ENCODE peak calls at places on chromosomes 4 and X, in five cellular contexts. H is fibroblast of the aortic adventitia, Q is Peyer's patch, W is MM.1S, F is fibroblast of pulmonary artery. K is an unnamed sample.

GRCh38 chrX:104806346-104806745 is 240.3 kb downstream of the IL1RAPL2 start:
- DNase-seq in H (no peak), Q (no peak), W (no peak), F (no peak), K (no peak)

GRCh38 chr4:53000560-53000959 is 138.4 kb downstream of the RASL11B start:
- DNase-seq in H (no peak), Q (no peak), W (no peak), F (no peak), K (no peak)

GRCh38 chr4:1210241-1210841 is 38.0 kb upstream of the SPON2 start:
- DNase-seq in H (no peak), Q (no peak), W (no peak), F (no peak), K (no peak)

GRCh38 chrX:153598541-153599191 is at the start of gene CCNQ:
- DNase-seq in H (peak), Q (no peak), W (peak), F (peak), K (no peak)

GRCh38 chr4:67674098-67674497 is 26.9 kb downstream of the UBA6 start:
- DNase-seq in H (no peak), Q (no peak), W (no peak), F (no peak), K (no peak)

GRCh38 chrX:40008841-40009461 is 88.8 kb downstream of the BCOR start:
- DNase-seq in H (no peak), Q (no peak), W (no peak), F (peak), K (no peak)

GRCh38 chr4:161376275-161376674 is 787.5 kb downstream of the FSTL5 start:
- DNase-seq in H (no peak), Q (no peak), W (no peak), F (no peak), K (no peak)

GRCh38 chr4:5470318-5470889 is 238.0 kb downstream of the EVC2 start:
- DNase-seq in H (no peak), Q (no peak), W (no peak), F (no peak), K (peak)

GRCh38 chr4:134936014-134936413 is 734.4 kb upstream of the PABPC4L start:
- DNase-seq in H (no peak), Q (no peak), W (no peak), F (no peak), K (no peak)

GRCh38 chr4:52714597-52715254 is 36.5 kb downstream of the ERVMER34-1 start:
- DNase-seq in H (peak), Q (no peak), W (no peak), F (peak), K (no peak)

GRCh38 chr4:13534344-13535063 is 9.8 kb downstream of the NKX3-2 start:
- DNase-seq in H (no peak), Q (no peak), W (peak), F (no peak), K (no peak)

GRCh38 chr4:141853091-141853734 is 216.8 kb downstream of the IL15 start:
- DNase-seq in H (no peak), Q (no peak), W (no peak), F (no peak), K (no peak)

GRCh38 chr4:44145868-44146267 is 302.7 kb downstream of the KCTD8 start:
- DNase-seq in H (no peak), Q (no peak), W (no peak), F (peak), K (no peak)

GRCh38 chr4:36000941-36001557 is 243.3 kb downstream of the ARAP2 start:
- DNase-seq in H (no peak), Q (no peak), W (no peak), F (no peak), K (no peak)

GRCh38 chrX:45775462-45775861 is 574.8 kb upstream of the DIPK2B start:
- DNase-seq in H (peak), Q (no peak), W (no peak), F (peak), K (no peak)

GRCh38 chr4:127240721-127241120 is 392.0 kb upstream of the INTU start:
- DNase-seq in H (peak), Q (no peak), W (no peak), F (no peak), K (no peak)

GRCh38 chr4:25950476-25951389 is 36.7 kb downstream of the SMIM20 start:
- DNase-seq in H (no peak), Q (no peak), W (no peak), F (peak), K (no peak)

GRCh38 chr4:177128306-177128705 is 181.4 kb upstream of the NEIL3 start:
- DNase-seq in H (peak), Q (no peak), W (no peak), F (peak), K (no peak)

GRCh38 chrX:49884290-49884862 is 5.1 kb downstream of the USP27X start:
- DNase-seq in H (peak), Q (peak), W (peak), F (peak), K (peak)

GRCh38 chr4:168524006-168524405 is 27.2 kb downstream of the PALLD start:
- DNase-seq in H (peak), Q (no peak), W (no peak), F (peak), K (no peak)

GRCh38 chr4:151315212-151315886 is 10.1 kb downstream of the SH3D19 start:
- DNase-seq in H (peak), Q (no peak), W (no peak), F (peak), K (no peak)

GRCh38 chr4:83890231-83890630 is 354.3 kb downstream of the GPAT3 start:
- DNase-seq in H (peak), Q (no peak), W (no peak), F (peak), K (no peak)

GRCh38 chr4:156578713-156579112 is 392.9 kb downstream of the PDGFC start:
- DNase-seq in H (no peak), Q (no peak), W (no peak), F (no peak), K (no peak)

GRCh38 chr4:126582737-126583136 is 1050.0 kb upstream of the INTU start:
- DNase-seq in H (no peak), Q (no peak), W (peak), F (peak), K (no peak)

GRCh38 chrX:15761564-15762191 is 23.6 kb downstream of the CA5B start:
- DNase-seq in H (peak), Q (no peak), W (peak), F (peak), K (no peak)

GRCh38 chrX:40448793-40449192 is 132.0 kb upstream of the ATP6AP2 start:
- DNase-seq in H (no peak), Q (no peak), W (no peak), F (no peak), K (no peak)

GRCh38 chrX:84188320-84188834 is 378 bp upstream of the RPS6KA6 start:
- DNase-seq in H (peak), Q (no peak), W (peak), F (peak), K (no peak)
- H3K4me3 ChIP-seq in H (peak), Q (peak), W (peak), F (peak), K (no peak)

GRCh38 chr4:2742081-2742822 is 13.9 kb downstream of the TNIP2 start:
- DNase-seq in H (no peak), Q (no peak), W (no peak), F (no peak), K (no peak)

GRCh38 chr4:2743518-2744445 is 12.4 kb downstream of the TNIP2 start:
- DNase-seq in H (no peak), Q (no peak), W (peak), F (no peak), K (no peak)

GRCh38 chr4:2744576-2745270 is 11.4 kb downstream of the TNIP2 start:
- DNase-seq in H (no peak), Q (no peak), W (no peak), F (no peak), K (no peak)

GRCh38 chr4:2742823-2743517 is 13.2 kb downstream of the TNIP2 start:
- DNase-seq in H (no peak), Q (no peak), W (no peak), F (no peak), K (no peak)

GRCh38 chr4:2741626-2742025 is 14.5 kb downstream of the TNIP2 start:
- DNase-seq in H (no peak), Q (no peak), W (no peak), F (peak), K (no peak)
- H3K4me3 ChIP-seq in H (no peak), Q (no peak), W (no peak), F (no peak), K (no peak)

DNA sequence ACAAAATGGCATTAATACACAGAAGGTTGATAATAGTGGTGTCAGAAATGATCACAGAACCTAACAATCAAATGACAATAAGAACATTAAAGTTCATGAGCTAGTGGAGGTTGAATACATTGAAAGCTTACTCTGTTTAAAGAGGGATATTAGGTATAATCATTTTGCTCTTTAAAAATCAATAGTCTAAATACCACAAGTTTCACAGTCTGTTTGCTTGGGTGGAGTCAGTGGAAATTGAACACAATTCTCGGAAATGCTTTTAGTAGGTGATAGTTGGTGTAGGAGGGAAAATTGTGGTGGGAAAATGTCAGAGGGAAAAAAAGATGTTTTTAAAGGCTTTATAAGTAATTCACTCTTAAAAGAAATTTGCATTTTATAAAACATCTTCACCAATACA is 197.1 kb downstream of the GLUD2 start:
- DNase-seq in H (no peak), Q (no peak), W (no peak), F (no peak), K (no peak)
- H3K4me3 ChIP-seq in H (no peak), Q (no peak), W (no peak), F (no peak), K (no peak)

DNA sequence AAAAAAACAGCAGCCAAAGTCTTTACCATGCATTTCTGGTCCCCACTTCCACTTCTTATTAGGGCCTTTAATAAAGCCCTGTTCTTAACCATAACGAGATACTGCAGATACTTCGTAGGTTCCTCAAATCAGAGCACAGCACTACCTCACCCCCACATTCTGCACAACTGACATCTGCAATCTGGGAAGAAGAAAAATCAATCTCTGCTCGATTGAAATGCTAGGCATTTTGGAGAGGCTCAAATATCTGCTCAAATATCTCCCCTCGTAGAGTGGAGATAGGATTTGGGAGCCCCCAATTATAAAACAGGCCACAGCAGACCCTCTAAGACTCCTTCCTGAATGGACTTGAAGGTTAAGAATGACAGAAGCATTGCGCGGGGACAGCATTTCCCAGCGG is 40.3 kb upstream of the CENPU start:
- DNase-seq in H (no peak), Q (no peak), W (no peak), F (no peak), K (no peak)
- H3K4me3 ChIP-seq in H (no peak), Q (no peak), W (no peak), F (no peak), K (no peak)